ENCODE peak calls at places on chromosome 14, in four cellular contexts. D is H9, R is H1, T is trophoblast cell. I is an unnamed sample.

GRCh38 chr14:23449314-23449713 is 13.9 kb upstream of the MYH7 start:
- DNase-seq in D (no peak), R (no peak), T (no peak), I (no peak)

GRCh38 chr14:85580536-85581165 is 50.7 kb downstream of the FLRT2 start:
- DNase-seq in D (no peak), R (no peak), T (peak; percentile 28), I (no peak)

GRCh38 chr14:89428556-89429196 is 11.6 kb upstream of the FOXN3 start:
- DNase-seq in D (peak; percentile 64), R (no peak), T (peak; percentile 63), I (no peak)

GRCh38 chr14:69059658-69060648 is 80.9 kb upstream of the ACTN1 start:
- DNase-seq in D (no peak), R (no peak), T (peak; percentile 93), I (no peak)

GRCh38 chr14:23114669-23115491 is 4.2 kb downstream of the CEBPE start:
- DNase-seq in D (no peak), R (no peak), T (peak; percentile 67), I (no peak)

GRCh38 chr14:24081739-24082204 is 10.4 kb downstream of the CPNE6 start:
- DNase-seq in D (no peak), R (no peak), T (peak; percentile 3), I (no peak)

GRCh38 chr14:100791995-100792394 is 33.9 kb upstream of the MEG3 start:
- DNase-seq in D (no peak), R (no peak), T (no peak), I (no peak)

GRCh38 chr14:38616959-38617358 is 361.1 kb upstream of the CLEC14A start:
- DNase-seq in D (no peak), R (no peak), T (peak; percentile 78), I (no peak)

GRCh38 chr14:50085570-50086315 is 30.6 kb downstream of the VCPKMT start:
- DNase-seq in D (no peak), R (no peak), T (no peak), I (no peak)

GRCh38 chr14:98382662-98383061 is 889.3 kb downstream of the BCL11B start:
- DNase-seq in D (no peak), R (no peak), T (peak; percentile 60), I (no peak)

GRCh38 chr14:100533647-100534485 is 53.4 kb downstream of the BEGAIN start:
- DNase-seq in D (peak; percentile 24), R (no peak), T (no peak), I (no peak)

GRCh38 chr14:102279688-102280348 is 25.1 kb downstream of the MOK start:
- DNase-seq in D (no peak), R (no peak), T (peak; percentile 88), I (no peak)

GRCh38 chr14:89509891-89510290 is 92.9 kb upstream of the FOXN3 start:
- DNase-seq in D (no peak), R (no peak), T (no peak), I (no peak)

GRCh38 chr14:103107941-103108748 is 13.6 kb downstream of the EXOC3L4 start:
- DNase-seq in D (no peak), R (no peak), T (no peak), I (no peak)

GRCh38 chr14:32400480-32400879 is 71.4 kb downstream of the AKAP6 start:
- DNase-seq in D (no peak), R (no peak), T (no peak), I (no peak)

GRCh38 chr14:97177635-97178034 is 380.5 kb downstream of the VRK1 start:
- DNase-seq in D (no peak), R (no peak), T (no peak), I (no peak)

GRCh38 chr14:98498019-98498885 is 773.7 kb downstream of the BCL11B start:
- DNase-seq in D (no peak), R (no peak), T (peak; percentile 10), I (no peak)

GRCh38 chr14:75275598-75275997 is 3.0 kb upstream of the FOS start:
- DNase-seq in D (no peak), R (no peak), T (peak; percentile 0), I (no peak)
- H2BK12ac ChIP-seq in D (no peak overlapping the region), R (no peak overlapping the region), T (peak overlapping the region; percentile 53), I (no peak overlapping the region)

GRCh38 chr14:76941544-76942287 is 86.8 kb downstream of the IRF2BPL start:
- DNase-seq in D (no peak), R (no peak), T (no peak), I (no peak)

GRCh38 chr14:76939015-76939742 is 89.3 kb downstream of the IRF2BPL start:
- DNase-seq in D (no peak), R (no peak), T (no peak), I (no peak)

GRCh38 chr14:76938092-76938500 is 90.4 kb downstream of the IRF2BPL start:
- DNase-seq in D (no peak), R (no peak), T (no peak), I (no peak)

GRCh38 chr14:76942288-76942778 is 86.2 kb downstream of the IRF2BPL start:
- DNase-seq in D (no peak), R (no peak), T (no peak), I (no peak)

GRCh38 chr14:76940057-76940456 is 88.5 kb downstream of the IRF2BPL start:
- DNase-seq in D (no peak), R (no peak), T (no peak), I (no peak)
- H2BK12ac ChIP-seq in D (no peak overlapping the region), R (peak overlapping the region; percentile 68), T (no peak overlapping the region), I (peak overlapping the region; percentile 75)

DNA sequence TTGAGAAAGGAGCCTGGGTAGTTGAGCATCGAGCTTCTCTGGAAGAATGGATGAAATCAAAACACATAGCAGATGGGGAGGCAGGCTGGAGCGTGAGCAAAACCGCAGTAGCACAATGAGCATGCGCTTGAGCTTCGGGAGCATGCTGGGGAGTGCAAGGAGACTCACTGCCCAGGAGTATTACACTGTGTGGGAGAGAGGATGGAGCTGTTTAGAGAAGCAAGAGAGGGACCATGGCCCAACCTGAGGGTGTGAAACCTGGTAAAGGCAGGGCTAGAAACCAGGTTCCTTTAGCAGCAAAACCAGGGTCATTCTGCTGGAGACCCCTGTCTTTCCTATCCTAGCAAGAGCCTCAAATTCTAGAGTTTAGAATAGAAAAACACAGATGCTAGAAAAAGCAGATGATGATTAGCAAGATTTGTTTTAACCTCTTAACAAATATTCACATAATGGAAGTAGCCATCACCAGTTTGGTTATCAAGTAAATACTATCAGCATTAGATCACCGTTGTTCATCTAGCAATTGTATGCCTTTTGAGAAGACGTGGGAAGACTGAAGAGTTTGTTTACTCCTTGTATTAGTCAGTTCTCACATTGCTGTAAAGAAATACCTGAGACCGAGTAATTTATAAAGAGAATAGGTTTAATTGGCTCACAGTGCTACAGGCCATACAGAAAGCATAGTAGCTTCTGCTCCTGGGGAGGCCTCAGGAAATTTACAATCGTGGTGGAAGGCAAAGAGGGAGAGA is 484.7 kb downstream of the EGLN3 start:
- DNase-seq in D (no peak), R (no peak), T (peak; percentile 61), I (no peak)
- H2BK12ac ChIP-seq in D (no peak overlapping the region), R (no peak overlapping the region), T (no peak overlapping the region), I (no peak overlapping the region)

GRCh38 chr14:92460916-92461579 is 52.5 kb upstream of the RIN3 start:
- DNase-seq in D (peak; percentile 37), R (no peak), T (peak; percentile 92), I (no peak)
- H2BK12ac ChIP-seq in D (no peak overlapping the region), R (no peak overlapping the region), T (no peak overlapping the region), I (no peak overlapping the region)

GRCh38 chr14:54669759-54670630 is 103.1 kb downstream of the SAMD4A start:
- DNase-seq in D (no peak), R (no peak), T (no peak), I (no peak)

GRCh38 chr14:54672181-54672580 is 105.3 kb downstream of the SAMD4A start:
- DNase-seq in D (no peak), R (no peak), T (no peak), I (no peak)

GRCh38 chr14:54672688-54673087 is 105.8 kb downstream of the SAMD4A start:
- DNase-seq in D (no peak), R (no peak), T (no peak), I (no peak)

GRCh38 chr14:54673193-54674121 is 106.5 kb downstream of the SAMD4A start:
- DNase-seq in D (no peak), R (no peak), T (no peak), I (no peak)

GRCh38 chr14:54671537-54671936 is 104.6 kb downstream of the SAMD4A start:
- DNase-seq in D (no peak), R (no peak), T (no peak), I (no peak)
- H2BK12ac ChIP-seq in D (peak overlapping the region; percentile 36), R (peak overlapping the region; percentile 61), T (no peak overlapping the region), I (no peak overlapping the region)

DNA sequence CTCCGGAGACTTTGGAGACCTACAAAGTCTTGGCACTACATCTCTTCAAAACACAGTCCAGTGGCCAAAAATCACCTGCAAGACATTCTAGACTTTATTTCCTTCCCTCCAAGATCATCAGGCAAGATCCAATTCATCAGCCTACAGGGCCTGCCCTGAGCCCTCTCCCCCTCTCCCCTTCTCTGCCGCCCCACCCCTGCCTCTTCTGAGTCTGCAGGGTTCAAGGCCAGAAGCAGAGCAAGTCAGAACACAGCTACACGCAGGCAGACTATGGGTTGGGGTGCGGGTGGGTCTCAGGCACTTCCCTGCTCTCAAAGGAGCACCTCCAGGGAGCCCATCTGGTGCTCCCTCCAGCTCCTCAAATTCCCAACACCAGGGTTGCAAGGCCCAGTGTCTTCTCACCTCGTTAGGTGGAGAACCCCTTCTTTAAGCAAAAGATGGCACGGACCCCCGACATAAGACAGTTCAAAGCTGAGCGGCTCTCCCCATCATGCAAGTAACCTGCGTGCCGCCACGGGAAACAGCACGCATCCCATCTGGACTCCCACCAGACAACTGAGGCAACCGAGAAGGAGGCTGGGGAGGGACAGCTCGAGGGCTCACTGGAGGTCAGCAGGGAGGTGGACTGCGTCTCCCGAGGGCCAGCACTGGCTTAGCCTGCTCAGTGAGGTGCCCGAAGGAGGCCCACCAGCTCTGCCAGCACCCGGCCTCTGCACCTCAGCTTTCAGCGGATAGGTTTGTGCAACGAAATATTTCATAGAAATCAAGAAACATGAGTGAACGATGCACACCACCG is 5.6 kb upstream of the INF2 start:
- DNase-seq in D (no peak), R (no peak), T (no peak), I (no peak)
- H2BK12ac ChIP-seq in D (no peak overlapping the region), R (peak overlapping the region; percentile 93), T (peak overlapping the region; percentile 97), I (peak overlapping the region; percentile 75)

I was measured in neuronal stem cell.